ENCODE peak calls at places on chromosomes 11 and 22, in nine cellular contexts. One of them, this sample, is unnamed. For H3K4me1, the result is how much of the 10 kb centered on the place peaks cover.

GRCh38 chr11:25943777-25944661 is 387.9 kb upstream of the ANO3 start:
- DNase-seq in neuronal stem cell: no peak
- DNase-seq in fibroblast of lung: no peak
- DNase-seq in endothelial cell of umbilical vein: no peak
- DNase-seq in SJSA1: no peak
- DNase-seq in transverse colon: peak
- DNase-seq in suprapubic skin: no peak
- DNase-seq in tibial artery: no peak
- DNase-seq in HCT116: no peak
- DNase-seq in this sample: peak

GRCh38 chr11:2300290-2300935 is 1.3 kb downstream of the C11orf21 start:
- DNase-seq in neuronal stem cell: no peak
- DNase-seq in fibroblast of lung: no peak
- DNase-seq in endothelial cell of umbilical vein: no peak
- DNase-seq in SJSA1: no peak
- DNase-seq in transverse colon: no peak
- DNase-seq in suprapubic skin: peak
- DNase-seq in tibial artery: no peak
- DNase-seq in HCT116: no peak
- DNase-seq in this sample: peak

GRCh38 chr22:36435516-36436415 is 45.7 kb downstream of the TXN2 start:
- DNase-seq in neuronal stem cell: no peak
- DNase-seq in fibroblast of lung: no peak
- DNase-seq in endothelial cell of umbilical vein: no peak
- DNase-seq in SJSA1: no peak
- DNase-seq in transverse colon: peak
- DNase-seq in suprapubic skin: no peak
- DNase-seq in tibial artery: no peak
- DNase-seq in HCT116: no peak
- DNase-seq in this sample: peak

GRCh38 chr11:11555228-11555627 is 66.6 kb downstream of the GALNT18 start:
- DNase-seq in neuronal stem cell: no peak
- DNase-seq in fibroblast of lung: no peak
- DNase-seq in endothelial cell of umbilical vein: no peak
- DNase-seq in SJSA1: no peak
- DNase-seq in transverse colon: no peak
- DNase-seq in suprapubic skin: no peak
- DNase-seq in tibial artery: peak
- DNase-seq in HCT116: no peak
- DNase-seq in this sample: no peak

GRCh38 chr22:31637375-31637937 is 24.6 kb downstream of the PISD start:
- DNase-seq in neuronal stem cell: no peak
- DNase-seq in fibroblast of lung: no peak
- DNase-seq in endothelial cell of umbilical vein: no peak
- DNase-seq in SJSA1: no peak
- DNase-seq in transverse colon: no peak
- DNase-seq in suprapubic skin: no peak
- DNase-seq in tibial artery: peak
- DNase-seq in HCT116: no peak
- DNase-seq in this sample: no peak

GRCh38 chr11:76962583-76963416 is 71.4 kb upstream of the B3GNT6 start:
- DNase-seq in neuronal stem cell: no peak
- DNase-seq in fibroblast of lung: no peak
- DNase-seq in endothelial cell of umbilical vein: no peak
- DNase-seq in SJSA1: no peak
- DNase-seq in transverse colon: peak
- DNase-seq in suprapubic skin: no peak
- DNase-seq in tibial artery: no peak
- DNase-seq in HCT116: no peak
- DNase-seq in this sample: peak

GRCh38 chr11:129414144-129414876 is 38.7 kb downstream of the BARX2 start:
- DNase-seq in neuronal stem cell: no peak
- DNase-seq in fibroblast of lung: no peak
- DNase-seq in endothelial cell of umbilical vein: no peak
- DNase-seq in SJSA1: no peak
- DNase-seq in transverse colon: no peak
- DNase-seq in suprapubic skin: no peak
- DNase-seq in tibial artery: no peak
- DNase-seq in HCT116: no peak
- DNase-seq in this sample: no peak

GRCh38 chr11:130710442-130711101 is 205.7 kb downstream of the SNX19 start:
- DNase-seq in neuronal stem cell: no peak
- DNase-seq in fibroblast of lung: peak
- DNase-seq in endothelial cell of umbilical vein: no peak
- DNase-seq in SJSA1: no peak
- DNase-seq in transverse colon: peak
- DNase-seq in suprapubic skin: no peak
- DNase-seq in tibial artery: no peak
- DNase-seq in HCT116: no peak
- DNase-seq in this sample: no peak

GRCh38 chr22:44085743-44086741 is 61.9 kb downstream of the PARVB start:
- DNase-seq in neuronal stem cell: no peak
- DNase-seq in fibroblast of lung: peak
- DNase-seq in endothelial cell of umbilical vein: peak
- DNase-seq in SJSA1: no peak
- DNase-seq in transverse colon: peak
- DNase-seq in suprapubic skin: no peak
- DNase-seq in tibial artery: peak
- DNase-seq in HCT116: peak
- DNase-seq in this sample: peak

GRCh38 chr22:45878901-45879551 is 97.9 kb downstream of the WNT7B start:
- DNase-seq in neuronal stem cell: no peak
- DNase-seq in fibroblast of lung: no peak
- DNase-seq in endothelial cell of umbilical vein: no peak
- DNase-seq in SJSA1: peak
- DNase-seq in transverse colon: no peak
- DNase-seq in suprapubic skin: peak
- DNase-seq in tibial artery: peak
- DNase-seq in HCT116: no peak
- DNase-seq in this sample: no peak

GRCh38 chr11:7604331-7604973 is 68.8 kb downstream of the CYB5R2 start:
- DNase-seq in neuronal stem cell: no peak
- DNase-seq in fibroblast of lung: no peak
- DNase-seq in endothelial cell of umbilical vein: peak
- DNase-seq in SJSA1: no peak
- DNase-seq in transverse colon: peak
- DNase-seq in suprapubic skin: no peak
- DNase-seq in tibial artery: no peak
- DNase-seq in HCT116: no peak
- DNase-seq in this sample: peak

GRCh38 chr11:76626921-76627391 is 43.6 kb downstream of the LRRC32 start:
- DNase-seq in neuronal stem cell: no peak
- DNase-seq in fibroblast of lung: no peak
- DNase-seq in endothelial cell of umbilical vein: no peak
- DNase-seq in SJSA1: peak
- DNase-seq in transverse colon: no peak
- DNase-seq in suprapubic skin: no peak
- DNase-seq in tibial artery: no peak
- DNase-seq in HCT116: no peak
- DNase-seq in this sample: no peak

GRCh38 chr11:113203332-113203731 is 111.1 kb upstream of the TTC12 start:
- DNase-seq in neuronal stem cell: no peak
- DNase-seq in fibroblast of lung: no peak
- DNase-seq in endothelial cell of umbilical vein: no peak
- DNase-seq in SJSA1: no peak
- DNase-seq in transverse colon: no peak
- DNase-seq in suprapubic skin: no peak
- DNase-seq in tibial artery: no peak
- DNase-seq in HCT116: no peak
- DNase-seq in this sample: no peak

GRCh38 chr11:63510360-63511130 is 4.7 kb downstream of the LGALS12 start:
- DNase-seq in neuronal stem cell: no peak
- DNase-seq in fibroblast of lung: peak
- DNase-seq in endothelial cell of umbilical vein: no peak
- DNase-seq in SJSA1: peak
- DNase-seq in transverse colon: no peak
- DNase-seq in suprapubic skin: no peak
- DNase-seq in tibial artery: peak
- DNase-seq in HCT116: no peak
- DNase-seq in this sample: no peak

GRCh38 chr11:116787436-116787785 is 412 bp downstream of the ZPR1 start:
- DNase-seq in neuronal stem cell: no peak
- DNase-seq in fibroblast of lung: no peak
- DNase-seq in endothelial cell of umbilical vein: no peak
- DNase-seq in SJSA1: no peak
- DNase-seq in transverse colon: no peak
- DNase-seq in suprapubic skin: no peak
- DNase-seq in tibial artery: no peak
- DNase-seq in HCT116: no peak
- DNase-seq in this sample: no peak

GRCh38 chr11:11510939-11511338 is 110.9 kb downstream of the GALNT18 start:
- DNase-seq in neuronal stem cell: peak
- DNase-seq in fibroblast of lung: no peak
- DNase-seq in endothelial cell of umbilical vein: no peak
- DNase-seq in SJSA1: no peak
- DNase-seq in transverse colon: peak
- DNase-seq in suprapubic skin: no peak
- DNase-seq in tibial artery: no peak
- DNase-seq in HCT116: no peak
- DNase-seq in this sample: no peak

GRCh38 chr11:65609236-65609635 is 4.8 kb downstream of the MAP3K11 start:
- DNase-seq in neuronal stem cell: no peak
- DNase-seq in fibroblast of lung: peak
- DNase-seq in endothelial cell of umbilical vein: no peak
- DNase-seq in SJSA1: no peak
- DNase-seq in transverse colon: no peak
- DNase-seq in suprapubic skin: no peak
- DNase-seq in tibial artery: no peak
- DNase-seq in HCT116: no peak
- DNase-seq in this sample: no peak

GRCh38 chr11:65612691-65613090 is 1.3 kb downstream of the MAP3K11 start:
- DNase-seq in neuronal stem cell: no peak
- DNase-seq in fibroblast of lung: no peak
- DNase-seq in endothelial cell of umbilical vein: no peak
- DNase-seq in SJSA1: no peak
- DNase-seq in transverse colon: no peak
- DNase-seq in suprapubic skin: no peak
- DNase-seq in tibial artery: no peak
- DNase-seq in HCT116: no peak
- DNase-seq in this sample: no peak

GRCh38 chr11:65611758-65612603 is 2.0 kb downstream of the MAP3K11 start:
- DNase-seq in neuronal stem cell: no peak
- DNase-seq in fibroblast of lung: no peak
- DNase-seq in endothelial cell of umbilical vein: peak
- DNase-seq in SJSA1: no peak
- DNase-seq in transverse colon: no peak
- DNase-seq in suprapubic skin: no peak
- DNase-seq in tibial artery: no peak
- DNase-seq in HCT116: no peak
- DNase-seq in this sample: no peak

GRCh38 chr11:65609711-65610110 is 4.3 kb downstream of the MAP3K11 start:
- DNase-seq in neuronal stem cell: no peak
- DNase-seq in fibroblast of lung: no peak
- DNase-seq in endothelial cell of umbilical vein: no peak
- DNase-seq in SJSA1: no peak
- DNase-seq in transverse colon: no peak
- DNase-seq in suprapubic skin: no peak
- DNase-seq in tibial artery: no peak
- DNase-seq in HCT116: no peak
- DNase-seq in this sample: no peak

DNA sequence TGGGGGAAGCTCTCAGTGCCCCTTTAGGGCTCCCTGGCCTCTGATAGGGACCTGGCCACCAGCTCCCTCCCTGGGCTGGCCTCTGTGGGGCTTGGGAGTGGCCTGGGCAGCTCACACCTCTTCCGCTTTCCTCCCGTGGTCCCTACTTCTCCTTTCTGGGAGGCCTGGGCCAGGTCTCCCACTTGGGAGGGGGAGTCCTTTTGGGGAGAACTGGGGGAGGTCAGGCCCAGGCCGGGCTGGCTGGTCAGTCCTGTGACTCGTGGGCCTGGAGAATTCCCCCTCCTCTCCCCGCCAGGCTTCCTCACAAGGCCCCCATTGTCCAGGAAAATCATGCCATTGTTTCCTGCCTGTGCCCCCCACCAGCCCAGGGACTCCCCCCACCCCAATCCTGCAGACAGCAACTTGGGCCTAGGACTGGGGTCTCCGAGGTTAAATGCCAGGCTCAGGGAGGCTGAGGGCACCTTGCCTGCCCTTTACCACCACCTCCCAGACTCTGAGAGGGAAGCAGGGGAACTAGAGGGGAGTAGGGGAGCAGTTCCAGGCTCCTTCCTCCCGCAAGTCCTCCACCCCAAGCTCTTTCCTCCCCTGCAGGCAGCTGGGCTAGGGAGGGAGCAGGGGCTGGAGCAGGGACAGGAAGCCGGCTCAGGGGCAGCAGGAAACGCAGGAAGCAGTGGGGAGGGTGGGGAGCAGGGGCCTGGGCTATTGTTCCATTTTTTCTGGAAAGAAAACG is 2.8 kb downstream of the MAP3K11 start:
- DNase-seq in neuronal stem cell: no peak
- DNase-seq in fibroblast of lung: no peak
- DNase-seq in endothelial cell of umbilical vein: peak
- DNase-seq in SJSA1: no peak
- DNase-seq in transverse colon: no peak
- DNase-seq in suprapubic skin: no peak
- DNase-seq in tibial artery: peak
- DNase-seq in HCT116: no peak
- DNase-seq in this sample: no peak
- H3K4me1 ChIP-seq in neuronal stem cell: under half
- H3K4me1 ChIP-seq in fibroblast of lung: under half
- H3K4me1 ChIP-seq in endothelial cell of umbilical vein: half or more
- H3K4me1 ChIP-seq in SJSA1: under half
- H3K4me1 ChIP-seq in transverse colon: half or more
- H3K4me1 ChIP-seq in suprapubic skin: half or more
- H3K4me1 ChIP-seq in tibial artery: half or more
- H3K4me1 ChIP-seq in HCT116: under half
- H3K4me1 ChIP-seq in this sample: under half

GRCh38 chr11:109946322-109946846 is 146.8 kb upstream of the ZC3H12C start:
- DNase-seq in neuronal stem cell: peak
- DNase-seq in fibroblast of lung: peak
- DNase-seq in endothelial cell of umbilical vein: peak
- DNase-seq in SJSA1: peak
- DNase-seq in transverse colon: peak
- DNase-seq in suprapubic skin: peak
- DNase-seq in tibial artery: peak
- DNase-seq in HCT116: peak
- DNase-seq in this sample: peak
- H3K4me3 ChIP-seq in neuronal stem cell: no peak
- H3K4me3 ChIP-seq in fibroblast of lung: peak
- H3K4me3 ChIP-seq in endothelial cell of umbilical vein: no peak
- H3K4me3 ChIP-seq in SJSA1: peak
- H3K4me3 ChIP-seq in transverse colon: no peak
- H3K4me3 ChIP-seq in suprapubic skin: peak
- H3K4me3 ChIP-seq in tibial artery: peak
- H3K4me3 ChIP-seq in HCT116: peak
- H3K4me3 ChIP-seq in this sample: peak

GRCh38 chr11:44446341-44446712 is 119.1 kb upstream of the CD82 start:
- DNase-seq in neuronal stem cell: no peak
- DNase-seq in fibroblast of lung: no peak
- DNase-seq in endothelial cell of umbilical vein: no peak
- DNase-seq in SJSA1: no peak
- DNase-seq in transverse colon: no peak
- DNase-seq in suprapubic skin: no peak
- DNase-seq in tibial artery: no peak
- DNase-seq in HCT116: no peak
- DNase-seq in this sample: no peak
- H3K4me1 ChIP-seq in neuronal stem cell: under half
- H3K4me1 ChIP-seq in fibroblast of lung: under half
- H3K4me1 ChIP-seq in endothelial cell of umbilical vein: under half
- H3K4me1 ChIP-seq in SJSA1: under half
- H3K4me1 ChIP-seq in transverse colon: under half
- H3K4me1 ChIP-seq in suprapubic skin: under half
- H3K4me1 ChIP-seq in tibial artery: under half
- H3K4me1 ChIP-seq in HCT116: under half
- H3K4me1 ChIP-seq in this sample: under half

GRCh38 chr11:94868468-94868867 is 100.3 kb downstream of the AMOTL1 start:
- DNase-seq in neuronal stem cell: no peak
- DNase-seq in fibroblast of lung: no peak
- DNase-seq in endothelial cell of umbilical vein: no peak
- DNase-seq in SJSA1: no peak
- DNase-seq in transverse colon: no peak
- DNase-seq in suprapubic skin: no peak
- DNase-seq in tibial artery: no peak
- DNase-seq in HCT116: no peak
- DNase-seq in this sample: no peak
- H3K4me3 ChIP-seq in neuronal stem cell: no peak
- H3K4me3 ChIP-seq in fibroblast of lung: no peak
- H3K4me3 ChIP-seq in endothelial cell of umbilical vein: no peak
- H3K4me3 ChIP-seq in SJSA1: no peak
- H3K4me3 ChIP-seq in transverse colon: no peak
- H3K4me3 ChIP-seq in suprapubic skin: no peak
- H3K4me3 ChIP-seq in tibial artery: no peak
- H3K4me3 ChIP-seq in HCT116: no peak
- H3K4me3 ChIP-seq in this sample: no peak

This sample was measured in colonic mucosa.